ENCODE peak calls at places on chromosome 12, in seven cellular contexts. X, Z, O, Y, V, U and L are unnamed samples.
A peak's percentile ranks its signal among the peaks of the same experiment; 100 is the strongest.

GRCh38 chr12:50745861-50746260 is 18.0 kb upstream of the ATF1 start:
- DNase-seq in X (no peak), Z (no peak), O (no peak), Y (no peak), V (no peak), U (no peak), L (peak; percentile 90)

GRCh38 chr12:45966486-45966885 is 23.9 kb downstream of the SCAF11 start:
- DNase-seq in X (peak; percentile 73), Z (no peak), O (no peak), Y (peak; percentile 78), V (no peak), U (no peak), L (no peak)

GRCh38 chr12:22835431-22835830 is 210.5 kb downstream of the ETNK1 start:
- DNase-seq in X (no peak), Z (no peak), O (no peak), Y (no peak), V (no peak), U (no peak), L (no peak)

GRCh38 chr12:5064913-5065490 is 21.3 kb downstream of the KCNA5 start:
- DNase-seq in X (no peak), Z (no peak), O (no peak), Y (no peak), V (no peak), U (no peak), L (no peak)

GRCh38 chr12:53504004-53504920 is 3.0 kb downstream of the NPFF start:
- DNase-seq in X (no peak), Z (no peak), O (no peak), Y (no peak), V (no peak), U (no peak), L (no peak)

GRCh38 chr12:12081836-12082497 is 11.2 kb downstream of the BCL2L14 start:
- DNase-seq in X (peak; percentile 33), Z (no peak), O (peak; percentile 48), Y (peak; percentile 55), V (peak; percentile 74), U (no peak), L (no peak)

GRCh38 chr12:128408669-128409068 is 141.7 kb downstream of the TMEM132C start:
- DNase-seq in X (no peak), Z (no peak), O (peak; percentile 5), Y (no peak), V (no peak), U (no peak), L (no peak)

GRCh38 chr12:56484566-56484965 is 3.4 kb downstream of the GLS2 start:
- DNase-seq in X (no peak), Z (no peak), O (no peak), Y (no peak), V (no peak), U (no peak), L (no peak)

GRCh38 chr12:121668750-121669524 is 517 bp downstream of the MORN3 start:
- DNase-seq in X (no peak), Z (peak; percentile 63), O (peak; percentile 75), Y (peak; percentile 36), V (no peak), U (peak; percentile 73), L (no peak)

GRCh38 chr12:90174198-90174510 is 465.5 kb upstream of the ATP2B1 start:
- DNase-seq in X (peak; percentile 39), Z (no peak), O (no peak), Y (no peak), V (no peak), U (no peak), L (no peak)

GRCh38 chr12:19129486-19130223 is at the start of gene PLEKHA5:
- DNase-seq in X (peak; percentile 56), Z (peak; percentile 11), O (peak; percentile 61), Y (peak; percentile 64), V (peak; percentile 81), U (peak; percentile 27), L (no peak)

GRCh38 chr12:57621497-57622292 is 10.5 kb downstream of the ARHGEF25 start:
- DNase-seq in X (no peak), Z (peak; percentile 56), O (peak; percentile 69), Y (peak; percentile 11), V (peak; percentile 36), U (peak; percentile 65), L (peak; percentile 36)

GRCh38 chr12:3135522-3136461 is 58.6 kb downstream of the TSPAN9 start:
- DNase-seq in X (peak; percentile 61), Z (no peak), O (peak; percentile 94), Y (peak; percentile 80), V (peak; percentile 68), U (peak; percentile 24), L (peak; percentile 44)

GRCh38 chr12:113996026-113996425 is 29.9 kb upstream of the RBM19 start:
- DNase-seq in X (no peak), Z (no peak), O (peak; percentile 34), Y (no peak), V (no peak), U (no peak), L (no peak)

GRCh38 chr12:1922075-1922709 is 3.7 kb upstream of the CACNA2D4 start:
- DNase-seq in X (no peak), Z (no peak), O (no peak), Y (no peak), V (no peak), U (no peak), L (no peak)

GRCh38 chr12:2553388-2554126 is 241.2 kb upstream of the FKBP4 start:
- DNase-seq in X (no peak), Z (no peak), O (no peak), Y (no peak), V (no peak), U (no peak), L (no peak)

GRCh38 chr12:9667403-9667802 is 2.1 kb upstream of the CLEC2D start:
- DNase-seq in X (no peak), Z (no peak), O (no peak), Y (no peak), V (no peak), U (no peak), L (no peak)

GRCh38 chr12:84329933-84330332 is 582.7 kb downstream of the SLC6A15 start:
- DNase-seq in X (peak; percentile 9), Z (no peak), O (no peak), Y (no peak), V (no peak), U (no peak), L (no peak)